ENCODE peak calls at places on chromosomes 11 and 22, in nine cellular contexts. M is fibroblast of pulmonary artery, C is EL, W is sigmoid colon, L is mucosa of gallbladder, E is NAMALWA, Q is midbrain, D is left cardiac atrium, I is substantia nigra. Z is an unnamed sample.

GRCh38 chr11:19849107-19849789 is 136.6 kb downstream of the NAV2 start:
- DNase-seq in Q (no peak), W (no peak), M (peak; percentile 26), C (no peak), L (no peak), D (no peak), I (no peak), E (no peak), Z (no peak)

GRCh38 chr11:123580557-123581275 is 73.7 kb downstream of the SCN3B start:
- DNase-seq in Q (peak; percentile 30), L (peak; percentile 74), D (peak; percentile 54), E (peak; percentile 67), C (peak; percentile 44), M (peak; percentile 50), I (no peak), W (no peak), Z (peak; percentile 28)

GRCh38 chr11:76789443-76789719 is 6.2 kb downstream of the TSKU start:
- DNase-seq in M (no peak), D (no peak), E (no peak), Q (no peak), I (no peak), W (peak; percentile 19), L (no peak), C (no peak), Z (no peak)

GRCh38 chr11:107563702-107564101 is 1.8 kb downstream of the ALKBH8 start:
- DNase-seq in M (peak; percentile 71), I (no peak), E (peak; percentile 81), L (peak; percentile 29), W (no peak), Q (peak; percentile 13), D (no peak), C (peak; percentile 65), Z (peak; percentile 62)

GRCh38 chr11:99739464-99740089 is 718.8 kb downstream of the CNTN5 start:
- DNase-seq in I (no peak), W (no peak), D (no peak), Q (peak; percentile 20), E (peak; percentile 53), C (peak; percentile 15), M (peak; percentile 72), L (no peak), Z (peak; percentile 55)

GRCh38 chr11:3916962-3917361 is 61.5 kb downstream of the STIM1 start:
- DNase-seq in L (no peak), M (no peak), W (no peak), D (no peak), I (no peak), C (no peak), E (no peak), Q (no peak), Z (no peak)

GRCh38 chr11:125842319-125842948 is 9.3 kb downstream of the PATE4 start:
- DNase-seq in D (no peak), L (no peak), I (no peak), E (no peak), C (no peak), Q (no peak), W (no peak), M (no peak), Z (no peak)

GRCh38 chr11:72924568-72925190 is 110.5 kb downstream of the ATG16L2 start:
- DNase-seq in M (peak; percentile 76), W (no peak), C (peak; percentile 25), D (no peak), L (no peak), Q (no peak), I (no peak), E (peak; percentile 67), Z (peak; percentile 56)

GRCh38 chr11:37963440-37963839 is 1365.4 kb upstream of the RAG2 start:
- DNase-seq in W (no peak), I (no peak), E (no peak), M (no peak), Q (no peak), L (no peak), D (no peak), C (no peak), Z (no peak)

GRCh38 chr22:36734171-36735058 is 30.9 kb upstream of the CACNG2 start:
- DNase-seq in W (peak; percentile 54), E (no peak), I (no peak), M (peak; percentile 33), C (peak; percentile 12), L (no peak), Q (no peak), D (peak; percentile 34), Z (peak; percentile 38)

GRCh38 chr11:19918302-19919049 is 205.8 kb downstream of the NAV2 start:
- DNase-seq in D (no peak), Q (no peak), L (no peak), C (no peak), W (no peak), M (peak; percentile 64), E (no peak), I (no peak), Z (peak; percentile 86)

GRCh38 chr11:58788355-58789023 is 56.0 kb downstream of the GLYATL2 start:
- DNase-seq in I (peak; percentile 16), W (no peak), Q (peak; percentile 47), D (no peak), E (peak; percentile 63), M (peak; percentile 64), C (peak; percentile 73), L (no peak), Z (peak; percentile 51)

GRCh38 chr11:61439615-61440014 is 9.7 kb downstream of the SDHAF2 start:
- DNase-seq in C (no peak), M (no peak), Q (no peak), L (no peak), I (no peak), W (no peak), E (no peak), D (no peak), Z (no peak)

GRCh38 chr11:2778630-2779498 is 79.1 kb upstream of the KCNQ1OT1 start:
- DNase-seq in W (peak; percentile 93), D (peak; percentile 81), E (peak; percentile 26), L (peak; percentile 90), I (peak; percentile 83), Q (peak; percentile 86), M (peak; percentile 68), C (no peak), Z (peak; percentile 19)

GRCh38 chr22:19877626-19878339 is 23.1 kb upstream of the GNB1L start:
- DNase-seq in Q (no peak), M (no peak), W (peak; percentile 56), I (no peak), D (peak; percentile 8), E (no peak), C (peak; percentile 69), L (no peak), Z (peak; percentile 82)

GRCh38 chr11:78166832-78167469 is 21.5 kb downstream of the KCTD21 start:
- DNase-seq in C (no peak), I (no peak), L (no peak), D (no peak), E (no peak), W (no peak), Q (no peak), M (no peak), Z (no peak)

GRCh38 chr22:38802671-38803121 is 8.8 kb upstream of the DNAL4 start:
- DNase-seq in L (peak; percentile 59), C (peak; percentile 98), E (no peak), W (peak; percentile 85), D (peak; percentile 63), I (peak; percentile 9), M (peak; percentile 95), Q (no peak), Z (peak; percentile 96)

GRCh38 chr11:66113132-66113856 is 43.2 kb downstream of the PACS1 start:
- DNase-seq in I (no peak), D (no peak), W (no peak), C (peak; percentile 88), Q (no peak), M (peak; percentile 82), E (no peak), L (no peak), Z (peak; percentile 92)

GRCh38 chr11:86632499-86633269 is 39.7 kb downstream of the ME3 start:
- DNase-seq in C (peak; percentile 100), M (peak; percentile 90), W (peak; percentile 66), Q (no peak), L (no peak), E (no peak), I (no peak), D (no peak), Z (peak; percentile 96)

GRCh38 chr22:35986085-35986484 is 42.5 kb downstream of the RBFOX2 start:
- DNase-seq in D (no peak), E (no peak), M (peak; percentile 47), W (no peak), I (no peak), C (peak; percentile 25), Q (no peak), L (peak; percentile 55), Z (peak; percentile 50)

GRCh38 chr11:134864968-134865305 is 452.9 kb upstream of the B3GAT1 start:
- DNase-seq in C (no peak), L (no peak), E (no peak), I (no peak), D (no peak), W (no peak), Q (no peak), M (no peak), Z (no peak)

GRCh38 chr11:61617515-61617914 is 36.6 kb upstream of the SYT7 start:
- DNase-seq in L (no peak), E (peak; percentile 21), Q (no peak), M (no peak), I (no peak), W (no peak), C (no peak), D (no peak), Z (no peak)

GRCh38 chr11:33132510-33132909 is 28.8 kb downstream of the CSTF3 start:
- DNase-seq in E (no peak), L (no peak), M (no peak), I (no peak), C (no peak), D (no peak), W (no peak), Q (no peak), Z (no peak)

GRCh38 chr11:93740031-93740801 is 1.1 kb downstream of the TAF1D start:
- DNase-seq in I (no peak), Q (no peak), M (peak; percentile 38), L (no peak), C (peak; percentile 76), W (no peak), D (no peak), E (peak; percentile 50), Z (peak; percentile 62)

GRCh38 chr11:44977493-44977984 is 26.9 kb upstream of the TP53I11 start:
- DNase-seq in Q (no peak), M (peak; percentile 35), I (no peak), W (no peak), E (no peak), D (no peak), C (peak; percentile 33), L (peak; percentile 48), Z (peak; percentile 50)

GRCh38 chr22:21921184-21921721 is 31.4 kb downstream of the PPM1F start:
- DNase-seq in D (no peak), L (no peak), W (no peak), I (no peak), E (no peak), M (no peak), Q (no peak), C (no peak), Z (no peak)

GRCh38 chr22:40212126-40212525 is 34.4 kb downstream of the TNRC6B start:
- DNase-seq in I (no peak), W (no peak), L (no peak), D (peak; percentile 42), M (no peak), Q (no peak), E (no peak), C (no peak), Z (no peak)

GRCh38 chr11:107370390-107370789 is 87.2 kb downstream of the CWF19L2 start:
- DNase-seq in E (no peak), C (peak; percentile 26), W (no peak), L (no peak), D (no peak), Q (no peak), M (peak; percentile 66), I (no peak), Z (peak; percentile 59)

GRCh38 chr11:492416-493226 is 14.4 kb downstream of the RNH1 start:
- DNase-seq in L (no peak), W (no peak), Q (no peak), C (no peak), D (no peak), M (no peak), I (no peak), E (peak; percentile 28), Z (no peak)

GRCh38 chr11:44320289-44320973 is 10.5 kb upstream of the ALX4 start:
- DNase-seq in L (no peak), D (no peak), C (no peak), I (no peak), W (no peak), E (no peak), Q (no peak), M (no peak), Z (no peak)

GRCh38 chr11:15688351-15688792 is 573.6 kb downstream of the INSC start:
- DNase-seq in D (peak; percentile 79), Q (peak; percentile 39), L (no peak), I (no peak), M (peak; percentile 84), E (no peak), C (no peak), W (no peak), Z (peak; percentile 4)